ENCODE peak calls at places on chromosome 20, in nine cellular contexts. T, P, C, F, I, V, H, S and X are unnamed samples.

GRCh38 chr20:53774487-53775203 is 181.0 kb upstream of the ZNF217 start:
- DNase-seq in T (peak; percentile 80), P (peak; percentile 92), C (peak; percentile 97), F (no peak), I (no peak), V (no peak), H (no peak), S (no peak), X (peak; percentile 95)

GRCh38 chr20:24736131-24736843 is 212.8 kb upstream of the CST7 start:
- DNase-seq in T (no peak), P (peak; percentile 3), C (no peak), F (no peak), I (no peak), V (no peak), H (no peak), S (no peak), X (no peak)

GRCh38 chr20:58985656-58986055 is 4.6 kb downstream of the NELFCD start:
- DNase-seq in T (no peak), P (no peak), C (peak; percentile 46), F (peak; percentile 16), I (no peak), V (no peak), H (no peak), S (no peak), X (peak; percentile 65)

GRCh38 chr20:54139188-54139587 is 34.6 kb downstream of the CYP24A1 start:
- DNase-seq in T (no peak), P (no peak), C (peak; percentile 37), F (no peak), I (no peak), V (no peak), H (no peak), S (no peak), X (peak; percentile 18)

GRCh38 chr20:54149765-54150264 is 24.0 kb downstream of the CYP24A1 start:
- DNase-seq in T (no peak), P (no peak), C (no peak), F (no peak), I (no peak), V (no peak), H (no peak), S (no peak), X (no peak)

GRCh38 chr20:10259166-10259565 is 40.5 kb downstream of the SNAP25 start:
- DNase-seq in T (no peak), P (no peak), C (peak; percentile 8), F (no peak), I (no peak), V (no peak), H (no peak), S (no peak), X (no peak)

GRCh38 chr20:5535211-5535756 is 214.9 kb upstream of the SHLD1 start:
- DNase-seq in T (peak; percentile 97), P (peak; percentile 78), C (peak; percentile 97), F (no peak), I (no peak), V (no peak), H (no peak), S (no peak), X (peak; percentile 97)

GRCh38 chr20:18705490-18705889 is 108.1 kb upstream of the SCP2D1 start:
- DNase-seq in T (peak; percentile 63), P (peak; percentile 76), C (peak; percentile 93), F (no peak), I (no peak), V (no peak), H (no peak), S (no peak), X (peak; percentile 96)

GRCh38 chr20:53848304-53848703 is 222.1 kb downstream of the BCAS1 start:
- DNase-seq in T (no peak), P (no peak), C (no peak), F (no peak), I (no peak), V (no peak), H (no peak), S (no peak), X (no peak)

GRCh38 chr20:15802020-15802419 is 771.2 kb downstream of the KIF16B start:
- DNase-seq in T (no peak), P (no peak), C (peak; percentile 3), F (no peak), I (no peak), V (no peak), H (no peak), S (no peak), X (no peak)

GRCh38 chr20:25308671-25309394 is 60.9 kb downstream of the PYGB start:
- DNase-seq in T (peak; percentile 37), P (peak; percentile 31), C (peak; percentile 95), F (no peak), I (no peak), V (no peak), H (no peak), S (peak; percentile 21), X (peak; percentile 84)

GRCh38 chr20:61654726-61655125 is 402.7 kb downstream of the CDH4 start:
- DNase-seq in T (no peak), P (no peak), C (no peak), F (no peak), I (no peak), V (no peak), H (no peak), S (no peak), X (no peak)

GRCh38 chr20:32685541-32686529 is 12.1 kb upstream of the C20orf203 start:
- DNase-seq in T (peak; percentile 96), P (peak; percentile 97), C (peak; percentile 99), F (no peak), I (no peak), V (no peak), H (no peak), S (no peak), X (peak; percentile 94)

GRCh38 chr20:4730782-4731181 is 9.1 kb downstream of the PRND start:
- DNase-seq in T (peak; percentile 39), P (no peak), C (peak; percentile 6), F (no peak), I (no peak), V (no peak), H (no peak), S (no peak), X (peak; percentile 26)

GRCh38 chr20:19986419-19986818 is 30.7 kb upstream of the NAA20 start:
- DNase-seq in T (no peak), P (no peak), C (peak; percentile 77), F (peak; percentile 55), I (no peak), V (no peak), H (no peak), S (no peak), X (peak; percentile 93)

GRCh38 chr20:25574411-25574810 is 10.9 kb downstream of the NINL start:
- DNase-seq in T (peak; percentile 35), P (no peak), C (peak; percentile 59), F (no peak), I (no peak), V (no peak), H (no peak), S (no peak), X (peak; percentile 32)

GRCh38 chr20:38760978-38761377 is 12.7 kb downstream of the ACTR5 start:
- DNase-seq in T (no peak), P (no peak), C (no peak), F (no peak), I (no peak), V (no peak), H (no peak), S (no peak), X (no peak)

GRCh38 chr20:31674895-31675827 is 37.4 kb downstream of the COX4I2 start:
- DNase-seq in T (peak; percentile 11), P (peak; percentile 82), C (peak; percentile 88), F (peak; percentile 84), I (peak; percentile 41), V (peak; percentile 26), H (peak; percentile 62), S (peak; percentile 40), X (peak; percentile 75)

GRCh38 chr20:20713244-20713765 is 861 bp upstream of the RALGAPA2 start:
- DNase-seq in T (no peak), P (no peak), C (no peak), F (peak; percentile 31), I (no peak), V (no peak), H (no peak), S (no peak), X (peak; percentile 7)

GRCh38 chr20:57654998-57655811 is 35.0 kb upstream of the ZBP1 start:
- DNase-seq in T (no peak), P (no peak), C (no peak), F (peak; percentile 21), I (no peak), V (no peak), H (no peak), S (peak; percentile 25), X (no peak)

GRCh38 chr20:34525342-34525708 is 9.1 kb downstream of the DYNLRB1 start:
- DNase-seq in T (no peak), P (no peak), C (no peak), F (no peak), I (no peak), V (no peak), H (no peak), S (no peak), X (no peak)

GRCh38 chr20:59010321-59010994 is 3.4 kb upstream of the CTSZ start:
- DNase-seq in T (no peak), P (no peak), C (no peak), F (peak; percentile 16), I (no peak), V (no peak), H (no peak), S (no peak), X (no peak)

GRCh38 chr20:10805764-10806163 is 132.0 kb upstream of the JAG1 start:
- DNase-seq in T (no peak), P (no peak), C (no peak), F (no peak), I (no peak), V (no peak), H (no peak), S (no peak), X (no peak)

GRCh38 chr20:35954907-35955251 is 577 bp upstream of the SCAND1 start:
- DNase-seq in T (peak; percentile 66), P (no peak), C (peak; percentile 60), F (no peak), I (no peak), V (no peak), H (no peak), S (no peak), X (peak; percentile 77)

GRCh38 chr20:44585042-44585968 is 2.9 kb downstream of the PKIG start:
- DNase-seq in T (no peak), P (no peak), C (no peak), F (no peak), I (no peak), V (no peak), H (no peak), S (no peak), X (no peak)

GRCh38 chr20:50371878-50372769 is 138.1 kb upstream of the PTPN1 start:
- DNase-seq in T (no peak), P (no peak), C (no peak), F (no peak), I (no peak), V (no peak), H (no peak), S (no peak), X (no peak)